ENCODE peak calls at places on chromosomes 16 and 17, in four cellular contexts. One of them, this sample, is unnamed. For H3K9me3, the result is how much of the 10 kb centered on the place peaks cover.

GRCh38 chr17:8173056-8173870 is 2.9 kb downstream of the TMEM107 start:
- DNase-seq in K562: peak
- DNase-seq in cardiac muscle cell: peak
- DNase-seq in OCI-LY7: peak
- DNase-seq in this sample: peak

GRCh38 chr17:6793748-6794493 is 17.9 kb downstream of the FBXO39 start:
- DNase-seq in K562: no peak
- DNase-seq in cardiac muscle cell: no peak
- DNase-seq in OCI-LY7: no peak
- DNase-seq in this sample: no peak

GRCh38 chr16:3876695-3877094 is 3.8 kb downstream of the CREBBP start:
- DNase-seq in K562: no peak
- DNase-seq in cardiac muscle cell: no peak
- DNase-seq in OCI-LY7: no peak
- DNase-seq in this sample: no peak

GRCh38 chr17:56601613-56602012 is 8.1 kb downstream of the NOG start:
- DNase-seq in K562: no peak
- DNase-seq in cardiac muscle cell: no peak
- DNase-seq in OCI-LY7: no peak
- DNase-seq in this sample: no peak

GRCh38 chr17:32239457-32239856 is 26.2 kb upstream of the RHBDL3 start:
- DNase-seq in K562: no peak
- DNase-seq in cardiac muscle cell: no peak
- DNase-seq in OCI-LY7: no peak
- DNase-seq in this sample: no peak

GRCh38 chr16:626787-627457 is 3.9 kb upstream of the WFIKKN1 start:
- DNase-seq in K562: peak
- DNase-seq in cardiac muscle cell: peak
- DNase-seq in OCI-LY7: no peak
- DNase-seq in this sample: no peak

GRCh38 chr17:56982312-56982711 is 4.4 kb downstream of the SCPEP1 start:
- DNase-seq in K562: peak
- DNase-seq in cardiac muscle cell: no peak
- DNase-seq in OCI-LY7: no peak
- DNase-seq in this sample: no peak

GRCh38 chr17:79620207-79621038 is 9.6 kb upstream of the RBFOX3 start:
- DNase-seq in K562: no peak
- DNase-seq in cardiac muscle cell: no peak
- DNase-seq in OCI-LY7: no peak
- DNase-seq in this sample: peak

GRCh38 chr17:49401971-49402491 is 12.7 kb downstream of the PHB1 start:
- DNase-seq in K562: no peak
- DNase-seq in cardiac muscle cell: no peak
- DNase-seq in OCI-LY7: no peak
- DNase-seq in this sample: peak

GRCh38 chr17:1746975-1747543 is 4.4 kb downstream of the SERPINF2 start:
- DNase-seq in K562: no peak
- DNase-seq in cardiac muscle cell: peak
- DNase-seq in OCI-LY7: no peak
- DNase-seq in this sample: peak

GRCh38 chr17:8867361-8867981 is at the start of gene PIK3R6:
- DNase-seq in K562: no peak
- DNase-seq in cardiac muscle cell: no peak
- DNase-seq in OCI-LY7: no peak
- DNase-seq in this sample: no peak

GRCh38 chr17:72602517-72603345 is 481.9 kb downstream of the SOX9 start:
- DNase-seq in K562: no peak
- DNase-seq in cardiac muscle cell: peak
- DNase-seq in OCI-LY7: peak
- DNase-seq in this sample: no peak

GRCh38 chr16:74999208-74999682 is 421 bp downstream of the ZNRF1 start:
- DNase-seq in K562: peak
- DNase-seq in cardiac muscle cell: peak
- DNase-seq in OCI-LY7: no peak
- DNase-seq in this sample: no peak

GRCh38 chr17:44469676-44470075 is 33.5 kb downstream of the GPATCH8 start:
- DNase-seq in K562: no peak
- DNase-seq in cardiac muscle cell: no peak
- DNase-seq in OCI-LY7: no peak
- DNase-seq in this sample: no peak

GRCh38 chr17:45357364-45357997 is 40.7 kb upstream of the MAP3K14 start:
- DNase-seq in K562: no peak
- DNase-seq in cardiac muscle cell: no peak
- DNase-seq in OCI-LY7: no peak
- DNase-seq in this sample: no peak

GRCh38 chr16:78530283-78530682 is 430.8 kb downstream of the WWOX start:
- DNase-seq in K562: no peak
- DNase-seq in cardiac muscle cell: no peak
- DNase-seq in OCI-LY7: no peak
- DNase-seq in this sample: no peak

GRCh38 chr16:17469011-17469741 is 1.6 kb downstream of the XYLT1 start:
- DNase-seq in K562: no peak
- DNase-seq in cardiac muscle cell: peak
- DNase-seq in OCI-LY7: peak
- DNase-seq in this sample: no peak

GRCh38 chr17:78366109-78366848 is 6.4 kb upstream of the SOCS3 start:
- DNase-seq in K562: no peak
- DNase-seq in cardiac muscle cell: no peak
- DNase-seq in OCI-LY7: no peak
- DNase-seq in this sample: no peak

GRCh38 chr17:18261146-18261515 is 669 bp downstream of the MIEF2 start:
- DNase-seq in K562: peak
- DNase-seq in cardiac muscle cell: no peak
- DNase-seq in OCI-LY7: peak
- DNase-seq in this sample: peak

GRCh38 chr17:61158372-61158771 is 241.3 kb upstream of the TBX2 start:
- DNase-seq in K562: no peak
- DNase-seq in cardiac muscle cell: no peak
- DNase-seq in OCI-LY7: no peak
- DNase-seq in this sample: no peak

GRCh38 chr17:60039509-60040442 is 38.9 kb downstream of the HEATR6 start:
- DNase-seq in K562: peak
- DNase-seq in cardiac muscle cell: no peak
- DNase-seq in OCI-LY7: no peak
- DNase-seq in this sample: no peak

GRCh38 chr16:57606847-57607501 is 21.5 kb upstream of the ADGRG1 start:
- DNase-seq in K562: no peak
- DNase-seq in cardiac muscle cell: no peak
- DNase-seq in OCI-LY7: no peak
- DNase-seq in this sample: no peak

GRCh38 chr16:31869511-31870201 is 4.0 kb upstream of the ZNF267 start:
- DNase-seq in K562: no peak
- DNase-seq in cardiac muscle cell: peak
- DNase-seq in OCI-LY7: peak
- DNase-seq in this sample: no peak

GRCh38 chr17:41654134-41654907 is 29.9 kb upstream of the KRT17 start:
- DNase-seq in K562: no peak
- DNase-seq in cardiac muscle cell: no peak
- DNase-seq in OCI-LY7: no peak
- DNase-seq in this sample: no peak

GRCh38 chr17:31573861-31574260 is 182.4 kb downstream of the RAB11FIP4 start:
- DNase-seq in K562: no peak
- DNase-seq in cardiac muscle cell: no peak
- DNase-seq in OCI-LY7: no peak
- DNase-seq in this sample: no peak

GRCh38 chr16:1525871-1526607 is 7.4 kb upstream of the TMEM204 start:
- DNase-seq in K562: no peak
- DNase-seq in cardiac muscle cell: no peak
- DNase-seq in OCI-LY7: no peak
- DNase-seq in this sample: no peak

GRCh38 chr16:74926832-74927231 is 58.1 kb downstream of the WDR59 start:
- DNase-seq in K562: no peak
- DNase-seq in cardiac muscle cell: no peak
- DNase-seq in OCI-LY7: no peak
- DNase-seq in this sample: no peak

DNA sequence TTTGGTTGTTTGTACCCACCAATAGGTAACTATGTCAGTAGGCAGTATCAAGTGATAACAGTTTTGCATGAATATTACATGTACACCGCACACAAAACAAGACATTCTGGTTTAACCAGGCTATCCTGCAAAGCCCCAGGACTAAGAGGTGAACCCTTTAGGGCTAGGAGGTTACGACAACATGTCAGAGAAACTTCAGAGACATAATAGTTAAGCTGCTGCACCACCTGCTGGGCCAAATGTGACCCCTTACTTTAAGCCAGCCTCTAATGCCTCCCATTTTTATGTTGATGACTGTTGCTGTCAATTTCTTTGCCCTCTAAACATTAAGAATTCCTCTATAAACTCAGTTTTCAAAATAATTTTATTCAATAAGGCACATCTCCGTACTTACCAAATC is 15.4 kb downstream of the SRP68 start:
- DNase-seq in K562: no peak
- DNase-seq in cardiac muscle cell: no peak
- DNase-seq in OCI-LY7: peak
- DNase-seq in this sample: no peak
- TF ChIP-seq CTCF in K562: no peak
- TF ChIP-seq CTCF in cardiac muscle cell: no peak
- TF ChIP-seq CTCF in OCI-LY7: peak
- TF ChIP-seq CTCF in this sample: peak

DNA sequence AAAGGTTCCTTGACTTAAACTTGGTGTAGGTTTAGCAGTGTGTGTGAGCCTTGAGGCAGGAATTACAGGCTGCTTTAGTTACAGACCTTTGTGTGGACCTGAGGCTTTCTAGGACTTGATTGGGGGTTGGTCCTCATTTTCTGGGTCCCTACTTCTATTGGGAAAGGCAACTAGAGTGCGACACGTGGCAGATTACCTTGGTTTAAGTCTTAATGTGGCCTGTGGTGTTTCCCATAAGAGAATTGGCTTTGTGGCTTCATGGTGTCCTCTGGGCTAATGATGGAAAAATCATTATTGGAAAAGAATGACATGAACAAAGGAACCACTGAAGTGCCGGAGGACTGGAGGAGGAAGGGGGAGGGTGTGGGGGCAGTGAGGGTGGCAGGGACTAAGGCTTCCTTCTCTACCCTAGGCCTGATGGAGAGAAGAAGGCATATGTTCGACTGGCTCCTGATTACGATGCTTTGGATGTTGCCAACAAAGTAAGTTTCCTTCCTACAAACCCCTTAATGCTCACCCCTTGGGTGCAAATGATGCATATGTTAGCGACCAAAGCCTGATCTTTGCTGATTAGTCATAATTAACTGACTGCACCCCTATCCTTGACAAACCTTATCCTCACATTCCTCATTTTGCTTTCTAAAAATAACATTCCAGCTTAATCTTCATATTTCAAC is 2.7 kb downstream of the TLCD1 start:
- DNase-seq in K562: no peak
- DNase-seq in cardiac muscle cell: no peak
- DNase-seq in OCI-LY7: no peak
- DNase-seq in this sample: no peak
- H3K27ac ChIP-seq in K562: peak
- H3K27ac ChIP-seq in cardiac muscle cell: no peak
- H3K27ac ChIP-seq in OCI-LY7: peak
- H3K27ac ChIP-seq in this sample: peak

DNA sequence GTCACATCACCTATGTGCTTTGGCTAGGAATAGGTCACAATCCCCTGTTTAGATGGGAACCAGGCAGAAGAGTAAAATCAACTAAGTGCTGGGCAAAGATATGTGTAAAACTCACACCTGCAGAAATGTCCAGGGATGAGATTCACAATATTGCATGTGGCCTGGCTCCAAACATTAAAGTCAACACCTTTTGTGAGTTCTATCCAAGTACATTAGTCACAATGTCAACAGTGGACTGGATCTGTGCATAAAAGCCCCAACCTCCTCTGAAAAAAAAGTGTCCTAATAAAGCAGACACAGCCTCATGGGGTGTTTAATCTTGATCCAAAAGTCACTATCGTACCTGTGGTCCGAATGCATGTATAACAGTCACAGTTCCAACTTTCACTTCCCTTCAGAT is 1990.3 kb downstream of the TP53TG3F start:
- DNase-seq in K562: no peak
- DNase-seq in cardiac muscle cell: no peak
- DNase-seq in OCI-LY7: no peak
- DNase-seq in this sample: no peak
- H3K9me3 ChIP-seq in K562: under half
- H3K9me3 ChIP-seq in cardiac muscle cell: under half
- H3K9me3 ChIP-seq in OCI-LY7: under half
- H3K9me3 ChIP-seq in this sample: under half

GRCh38 chr17:81254955-81255717 is 16.0 kb downstream of the NDUFAF8 start:
- DNase-seq in K562: peak
- DNase-seq in cardiac muscle cell: peak
- DNase-seq in OCI-LY7: no peak
- DNase-seq in this sample: peak
- TF ChIP-seq CTCF in K562: peak
- TF ChIP-seq CTCF in cardiac muscle cell: peak
- TF ChIP-seq CTCF in OCI-LY7: peak
- TF ChIP-seq CTCF in this sample: peak

DNA sequence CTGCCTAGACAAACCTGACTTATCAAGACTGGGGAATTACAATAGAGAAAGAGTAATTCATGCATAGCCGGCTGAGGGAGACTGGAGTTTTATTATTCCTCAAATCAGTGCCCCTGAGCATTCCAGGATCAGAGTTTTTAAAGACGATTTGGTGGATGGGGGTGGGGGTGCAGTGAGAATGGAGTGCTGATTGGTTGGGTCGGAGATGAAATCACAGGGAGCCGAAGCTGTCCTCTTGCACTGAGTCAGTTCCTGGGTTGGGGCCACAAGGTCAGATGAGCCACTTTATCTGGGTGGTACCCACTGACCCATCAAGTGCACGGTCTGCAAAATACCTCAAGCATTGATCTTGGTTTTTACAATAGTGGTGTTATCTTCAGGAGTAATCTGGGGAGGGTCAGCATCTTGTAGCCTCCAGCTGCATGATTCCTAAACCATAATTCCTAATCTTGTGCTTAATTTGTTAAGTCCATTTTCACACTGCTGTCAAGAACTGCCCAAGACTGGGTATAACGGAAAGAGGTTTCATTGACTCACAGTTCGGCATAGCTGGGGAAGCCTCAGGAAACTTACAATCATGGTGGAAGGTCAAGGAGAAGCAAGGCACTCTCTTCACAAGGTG is 69.6 kb downstream of the MARF1 start:
- DNase-seq in K562: no peak
- DNase-seq in cardiac muscle cell: no peak
- DNase-seq in OCI-LY7: no peak
- DNase-seq in this sample: no peak
- H3K27ac ChIP-seq in K562: peak
- H3K27ac ChIP-seq in cardiac muscle cell: no peak
- H3K27ac ChIP-seq in OCI-LY7: no peak
- H3K27ac ChIP-seq in this sample: no peak

GRCh38 chr16:48156790-48157209 is 1.0 kb upstream of the ABCC12 start:
- DNase-seq in K562: peak
- DNase-seq in cardiac muscle cell: peak
- DNase-seq in OCI-LY7: peak
- DNase-seq in this sample: peak

GRCh38 chr16:48157302-48157701 is 1.5 kb upstream of the ABCC12 start:
- DNase-seq in K562: no peak
- DNase-seq in cardiac muscle cell: no peak
- DNase-seq in OCI-LY7: no peak
- DNase-seq in this sample: no peak

GRCh38 chr16:48157794-48158193 is 2.0 kb upstream of the ABCC12 start:
- DNase-seq in K562: no peak
- DNase-seq in cardiac muscle cell: no peak
- DNase-seq in OCI-LY7: no peak
- DNase-seq in this sample: no peak

GRCh38 chr16:48155926-48156789 is at the start of gene ABCC12:
- DNase-seq in K562: no peak
- DNase-seq in cardiac muscle cell: no peak
- DNase-seq in OCI-LY7: no peak
- DNase-seq in this sample: no peak

GRCh38 chr16:48158296-48158695 is 2.5 kb upstream of the ABCC12 start:
- DNase-seq in K562: no peak
- DNase-seq in cardiac muscle cell: peak
- DNase-seq in OCI-LY7: no peak
- DNase-seq in this sample: no peak
- H3K9me3 ChIP-seq in K562: under half
- H3K9me3 ChIP-seq in cardiac muscle cell: under half
- H3K9me3 ChIP-seq in OCI-LY7: under half
- H3K9me3 ChIP-seq in this sample: under half

This sample was measured in WERI-Rb-1.